ENCODE peak calls at places on chromosomes 6 and 20, in eight cellular contexts. A is Panc1; X is spleen; C is esophagus squamous epithelium; W is OCI-LY7; B is psoas muscle; J is IMR-90; Z is CD8-positive, alpha-beta memory T cell. G is an unnamed sample. For H3K4me1, the result is how much of the 10 kb centered on the place peaks cover.

GRCh38 chr6:128527375-128527774 is 7.0 kb upstream of the PTPRK start:
- DNase-seq in B (no peak), W (no peak), Z (no peak), J (no peak), X (no peak), A (no peak), C (no peak), G (no peak)

GRCh38 chr20:7029005-7029404 is 261.5 kb downstream of the BMP2 start:
- DNase-seq in J (no peak), X (no peak), A (no peak), W (no peak), Z (no peak), C (no peak), B (no peak), G (no peak)

GRCh38 chr20:2470432-2471193 is at the start of gene SNRPB:
- DNase-seq in B (peak), C (peak), X (peak), W (peak), J (peak), Z (peak), A (peak), G (peak)

GRCh38 chr6:87929843-87930288 is 117.8 kb upstream of the SPACA1 start:
- DNase-seq in B (peak), A (peak), X (peak), C (peak), W (peak), Z (peak), J (peak), G (peak)

GRCh38 chr6:160733045-160733646 is 31.1 kb downstream of the PLG start:
- DNase-seq in A (peak), W (peak), X (no peak), C (no peak), J (peak), Z (no peak), B (no peak), G (peak)

GRCh38 chr6:170269151-170269872 is 21.6 kb downstream of the DLL1 start:
- DNase-seq in C (no peak), Z (no peak), X (no peak), B (peak), A (no peak), W (no peak), J (no peak), G (no peak)

GRCh38 chr6:32432050-32432450 is 7.6 kb upstream of the HLA-DRA start:
- DNase-seq in B (no peak), W (peak), X (no peak), J (peak), A (no peak), C (no peak), Z (no peak), G (peak)

GRCh38 chr6:9801255-9801757 is 613.6 kb downstream of the TFAP2A start:
- DNase-seq in A (no peak), C (no peak), B (no peak), X (no peak), W (no peak), J (peak), Z (no peak), G (no peak)

GRCh38 chr6:136728033-136728939 is 64.0 kb downstream of the MAP3K5 start:
- DNase-seq in Z (no peak), B (no peak), X (no peak), A (no peak), W (no peak), C (no peak), J (no peak), G (no peak)

GRCh38 chr6:122717350-122717749 is 62.2 kb upstream of the FABP7 start:
- DNase-seq in A (no peak), J (peak), C (no peak), B (no peak), W (no peak), Z (no peak), X (no peak), G (no peak)

GRCh38 chr6:151254451-151255081 is 14.8 kb downstream of the AKAP12 start:
- DNase-seq in X (no peak), C (no peak), J (peak), Z (no peak), A (no peak), B (no peak), W (no peak), G (peak)

GRCh38 chr6:117505337-117505736 is 22.9 kb downstream of the DCBLD1 start:
- DNase-seq in W (no peak), X (no peak), A (no peak), C (no peak), B (no peak), J (peak), Z (no peak), G (no peak)

GRCh38 chr6:26158581-26159416 is 71.6 kb downstream of the HFE start:
- DNase-seq in A (no peak), C (no peak), J (peak), B (peak), W (peak), X (peak), Z (peak), G (peak)

GRCh38 chr20:2797136-2797983 is 3.1 kb downstream of the CPXM1 start:
- DNase-seq in C (no peak), J (no peak), B (no peak), Z (no peak), A (no peak), W (no peak), X (no peak), G (no peak)

GRCh38 chr6:170575250-170575649 is 9.2 kb downstream of the PDCD2 start:
- DNase-seq in J (peak), Z (no peak), B (no peak), X (no peak), C (no peak), W (no peak), A (no peak), G (peak)

GRCh38 chr6:158021376-158021775 is 39.7 kb downstream of the SYNJ2 start:
- DNase-seq in A (no peak), C (no peak), B (no peak), X (peak), J (no peak), W (no peak), Z (no peak), G (no peak)

GRCh38 chr20:59123677-59124060 is 40.0 kb upstream of the ZNF831 start:
- DNase-seq in C (no peak), X (no peak), A (no peak), B (no peak), W (peak), Z (no peak), J (no peak), G (no peak)

DNA sequence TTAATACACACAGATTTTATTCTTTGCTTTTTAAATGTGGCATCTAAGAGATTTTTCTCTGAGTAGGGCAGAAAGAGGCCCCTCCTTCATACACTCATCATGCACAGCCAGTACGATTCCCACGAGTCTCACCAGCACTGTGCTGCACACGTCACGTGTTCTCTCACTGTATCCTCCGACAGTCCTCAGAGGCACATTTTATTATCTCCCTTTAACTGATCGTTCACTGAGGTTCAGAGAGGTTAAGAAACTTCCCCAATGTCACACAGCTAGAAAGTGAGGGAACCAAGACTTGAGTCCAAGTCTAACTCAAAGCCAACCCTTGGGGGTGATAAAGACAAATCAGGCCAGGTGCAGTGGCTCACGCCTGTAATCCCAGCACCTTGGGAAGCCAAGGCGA is 142.5 kb downstream of the PREX1 start:
- DNase-seq in X (no peak), A (no peak), J (no peak), B (no peak), C (no peak), Z (no peak), W (no peak), G (no peak)
- H3K4me1 ChIP-seq in X (half or more), A (under half), J (under half), B (half or more), C (under half), Z (under half), W (under half), G (under half)

GRCh38 chr20:37347347-37347823 is 1.4 kb downstream of the SRC start:
- DNase-seq in C (no peak), J (no peak), W (no peak), Z (no peak), B (no peak), X (peak), A (no peak), G (no peak)

GRCh38 chr20:37346526-37347346 is 796 bp downstream of the SRC start:
- DNase-seq in Z (no peak), J (no peak), W (no peak), A (no peak), B (no peak), X (peak), C (no peak), G (no peak)

GRCh38 chr20:37345339-37346231 is at the start of gene SRC:
- DNase-seq in Z (peak), B (peak), J (peak), C (no peak), W (no peak), X (peak), A (no peak), G (peak)

GRCh38 chr20:37344506-37345338 is 1.2 kb upstream of the SRC start:
- DNase-seq in W (no peak), B (no peak), Z (no peak), X (peak), C (no peak), J (no peak), A (no peak), G (peak)

GRCh38 chr20:37346232-37346525 is 239 bp downstream of the SRC start:
- DNase-seq in B (no peak), C (no peak), A (no peak), X (no peak), W (no peak), Z (no peak), J (no peak), G (no peak)
- H3K4me1 ChIP-seq in B (under half), C (half or more), A (under half), X (under half), W (under half), Z (under half), J (under half), G (half or more)

GRCh38 chr20:62643521-62644043 is 1.3 kb downstream of the SLCO4A1 start:
- DNase-seq in B (no peak), J (peak), A (no peak), Z (no peak), X (no peak), W (no peak), C (no peak), G (no peak)

GRCh38 chr20:62646851-62647520 is 4.7 kb downstream of the SLCO4A1 start:
- DNase-seq in C (no peak), W (peak), J (no peak), B (peak), X (no peak), A (no peak), Z (no peak), G (no peak)

GRCh38 chr20:62644802-62645496 is 2.6 kb downstream of the SLCO4A1 start:
- DNase-seq in J (no peak), B (no peak), W (no peak), Z (no peak), A (no peak), C (no peak), X (no peak), G (no peak)

GRCh38 chr20:62644044-62644795 is 1.9 kb downstream of the SLCO4A1 start:
- DNase-seq in X (peak), W (no peak), A (no peak), J (no peak), C (no peak), B (no peak), Z (no peak), G (no peak)

DNA sequence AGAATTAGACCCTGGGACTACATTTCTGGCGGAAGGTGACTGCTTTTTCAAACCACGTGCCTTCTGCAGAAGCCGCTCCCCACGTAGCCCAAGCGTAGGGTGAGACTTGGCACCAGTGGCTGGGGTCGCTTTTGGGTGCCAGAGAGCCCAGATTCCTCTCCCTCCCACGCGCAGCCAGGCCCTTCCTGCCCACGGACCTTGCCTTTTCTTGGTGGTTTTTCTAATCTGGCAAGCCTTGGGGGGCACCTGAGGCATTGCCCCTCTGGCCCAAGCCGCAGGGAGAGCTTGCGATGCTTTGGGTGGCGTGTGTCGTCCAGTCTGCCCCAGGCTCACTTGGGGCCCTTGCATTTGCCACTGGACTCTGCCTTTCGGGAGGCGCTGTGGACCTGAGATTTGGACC is 3.3 kb downstream of the SLCO4A1 start:
- DNase-seq in B (no peak), Z (no peak), C (no peak), J (no peak), X (no peak), W (no peak), A (no peak), G (no peak)
- H3K4me1 ChIP-seq in B (under half), Z (under half), C (half or more), J (under half), X (half or more), W (half or more), A (half or more), G (under half)

GRCh38 chr20:34389206-34389953 is 26.3 kb downstream of the ITCH start:
- DNase-seq in J (no peak), Z (no peak), W (no peak), C (no peak), B (no peak), A (no peak), X (no peak), G (no peak)
- H3K4me1 ChIP-seq in J (under half), Z (under half), W (under half), C (under half), B (under half), A (half or more), X (half or more), G (half or more)

DNA sequence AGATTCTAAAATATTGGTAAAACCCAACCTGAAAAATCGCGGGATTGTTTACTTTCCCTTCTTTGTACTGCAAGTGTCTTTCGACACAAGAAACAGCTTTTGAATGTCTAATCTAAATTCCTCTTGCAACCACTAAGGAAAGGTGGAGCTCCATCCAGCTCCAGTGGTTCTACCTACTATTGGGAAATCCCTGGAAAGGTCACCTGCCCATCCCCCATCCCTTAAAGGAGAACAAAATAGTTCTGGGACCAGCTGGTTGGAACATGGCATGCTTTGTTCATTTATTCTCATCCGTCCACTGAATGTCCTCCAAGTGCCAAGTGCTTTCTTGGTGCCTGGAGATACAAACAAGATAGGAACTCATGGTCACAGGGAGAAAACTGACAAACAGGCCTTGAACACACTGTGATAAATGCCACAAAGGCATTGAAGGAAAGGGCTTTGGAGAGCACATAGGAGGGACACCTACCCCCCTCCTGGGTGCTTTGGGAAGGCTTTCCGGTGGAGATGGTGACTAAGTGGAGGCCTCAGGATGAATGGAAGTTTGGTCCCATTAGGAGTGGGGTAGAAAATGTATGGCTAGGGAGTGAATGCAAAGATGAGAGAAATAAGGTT is 2.3 kb upstream of the CITED2 start:
- DNase-seq in C (no peak), Z (no peak), A (no peak), W (no peak), X (no peak), B (peak), J (peak), G (peak)
- H3K4me1 ChIP-seq in C (under half), Z (under half), A (under half), W (under half), X (under half), B (under half), J (under half), G (under half)

G was measured in A549.